ENCODE peak calls at places on chromosome 14, in six cellular contexts. Z is BE2C, P is mucosa of descending colon, G is ascending aorta, J is mesothelial cell of epicardium, Q is lower lobe of right lung. R is an unnamed sample.

GRCh38 chr14:99141236-99141635 is 130.8 kb downstream of the BCL11B start:
- DNase-seq in Z (no peak), P (no peak), G (no peak), J (no peak), Q (no peak), R (no peak)

GRCh38 chr14:99468836-99469592 is 11.6 kb downstream of the SETD3 start:
- DNase-seq in Z (no peak), P (no peak), G (no peak), J (no peak), Q (no peak), R (no peak)

GRCh38 chr14:53411110-53411509 is 258.0 kb upstream of the DDHD1 start:
- DNase-seq in Z (no peak), P (no peak), G (no peak), J (no peak), Q (no peak), R (no peak)

GRCh38 chr14:94936901-94937321 is 167.0 kb upstream of the GSC start:
- DNase-seq in Z (no peak), P (no peak), G (no peak), J (no peak), Q (no peak), R (no peak)

GRCh38 chr14:36986407-36986806 is 186.0 kb downstream of the SLC25A21 start:
- DNase-seq in Z (no peak), P (no peak), G (no peak), J (no peak), Q (no peak), R (no peak)

GRCh38 chr14:53517276-53517960 is 364.3 kb upstream of the DDHD1 start:
- DNase-seq in Z (no peak), P (no peak), G (no peak), J (no peak), Q (no peak), R (no peak)

GRCh38 chr14:72503696-72504368 is 390.1 kb downstream of the DPF3 start:
- DNase-seq in Z (no peak), P (no peak), G (no peak), J (no peak), Q (no peak), R (no peak)

GRCh38 chr14:92093320-92093719 is 13.1 kb downstream of the ATXN3 start:
- DNase-seq in Z (peak), P (no peak), G (no peak), J (no peak), Q (no peak), R (no peak)

GRCh38 chr14:32006267-32007110 is 70.6 kb upstream of the ARHGAP5 start:
- DNase-seq in Z (no peak), P (no peak), G (no peak), J (no peak), Q (no peak), R (no peak)

GRCh38 chr14:101519090-101519489 is 42.2 kb upstream of the DIO3 start:
- DNase-seq in Z (no peak), P (no peak), G (no peak), J (no peak), Q (no peak), R (no peak)

GRCh38 chr14:41280745-41281144 is 325.9 kb upstream of the LRFN5 start:
- DNase-seq in Z (no peak), P (no peak), G (no peak), J (no peak), Q (no peak), R (no peak)
- TF ChIP-seq CTCF in Z (no peak), P (no peak), G (no peak), J (no peak), Q (peak), R (peak)

GRCh38 chr14:87805315-87805723 is 187.7 kb downstream of the GALC start:
- DNase-seq in Z (peak), P (no peak), G (no peak), J (no peak), Q (no peak), R (peak)
- TF ChIP-seq CTCF in Z (peak), P (no peak), G (no peak), J (peak), Q (peak), R (peak)

GRCh38 chr14:20757963-20758362 is 10.2 kb upstream of the EDDM3B start:
- DNase-seq in Z (no peak), P (no peak), G (no peak), J (no peak), Q (peak), R (no peak)
- TF ChIP-seq CTCF in Z (peak), P (no peak), G (no peak), J (no peak), Q (peak), R (peak)

GRCh38 chr14:38004610-38004879 is 203.2 kb upstream of the SSTR1 start:
- DNase-seq in Z (no peak), P (no peak), G (no peak), J (no peak), Q (no peak), R (no peak)

GRCh38 chr14:38000340-38000739 is 207.4 kb upstream of the SSTR1 start:
- DNase-seq in Z (no peak), P (no peak), G (no peak), J (no peak), Q (no peak), R (no peak)

GRCh38 chr14:38003746-38004609 is 203.7 kb upstream of the SSTR1 start:
- DNase-seq in Z (no peak), P (no peak), G (no peak), J (no peak), Q (no peak), R (no peak)

GRCh38 chr14:38001501-38001900 is 206.2 kb upstream of the SSTR1 start:
- DNase-seq in Z (no peak), P (no peak), G (no peak), J (no peak), Q (no peak), R (no peak)
- TF ChIP-seq CTCF in Z (no peak), P (no peak), G (no peak), J (no peak), Q (no peak), R (no peak)

GRCh38 chr14:29926701-29927595 is 699 bp downstream of the PRKD1 start:
- DNase-seq in Z (peak), P (peak), G (no peak), J (peak), Q (peak), R (peak)
- TF ChIP-seq CTCF in Z (no peak), P (no peak), G (no peak), J (no peak), Q (peak), R (peak)

GRCh38 chr14:25622752-25623151 is 572.8 kb upstream of the STXBP6 start:
- DNase-seq in Z (no peak), P (no peak), G (no peak), J (no peak), Q (no peak), R (no peak)
- TF ChIP-seq CTCF in Z (no peak), P (no peak), G (no peak), J (no peak), Q (no peak), R (no peak)

DNA sequence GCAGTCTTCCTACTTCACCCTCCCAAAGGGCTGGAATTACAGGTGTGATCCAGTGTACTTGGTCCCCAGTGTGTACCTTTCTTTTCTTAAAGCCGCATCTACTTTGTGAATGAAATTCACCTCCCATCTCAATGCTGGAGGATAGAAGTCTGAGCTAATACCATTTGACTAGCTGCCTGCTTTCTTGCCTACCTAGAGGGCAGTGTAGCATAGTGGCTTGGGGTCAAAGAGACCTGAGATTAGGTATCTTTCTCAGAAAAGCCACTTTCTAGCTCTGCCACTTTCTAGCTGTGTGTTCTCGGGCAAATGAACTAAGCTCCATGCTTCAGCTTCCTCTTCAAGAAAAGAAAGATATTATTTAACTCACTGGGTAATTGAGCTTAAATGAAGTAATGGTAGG is 16.9 kb downstream of the SMOC1 start:
- DNase-seq in Z (no peak), P (no peak), G (no peak), J (no peak), Q (no peak), R (no peak)
- TF ChIP-seq CTCF in Z (no peak), P (no peak), G (no peak), J (no peak), Q (no peak), R (no peak)

DNA sequence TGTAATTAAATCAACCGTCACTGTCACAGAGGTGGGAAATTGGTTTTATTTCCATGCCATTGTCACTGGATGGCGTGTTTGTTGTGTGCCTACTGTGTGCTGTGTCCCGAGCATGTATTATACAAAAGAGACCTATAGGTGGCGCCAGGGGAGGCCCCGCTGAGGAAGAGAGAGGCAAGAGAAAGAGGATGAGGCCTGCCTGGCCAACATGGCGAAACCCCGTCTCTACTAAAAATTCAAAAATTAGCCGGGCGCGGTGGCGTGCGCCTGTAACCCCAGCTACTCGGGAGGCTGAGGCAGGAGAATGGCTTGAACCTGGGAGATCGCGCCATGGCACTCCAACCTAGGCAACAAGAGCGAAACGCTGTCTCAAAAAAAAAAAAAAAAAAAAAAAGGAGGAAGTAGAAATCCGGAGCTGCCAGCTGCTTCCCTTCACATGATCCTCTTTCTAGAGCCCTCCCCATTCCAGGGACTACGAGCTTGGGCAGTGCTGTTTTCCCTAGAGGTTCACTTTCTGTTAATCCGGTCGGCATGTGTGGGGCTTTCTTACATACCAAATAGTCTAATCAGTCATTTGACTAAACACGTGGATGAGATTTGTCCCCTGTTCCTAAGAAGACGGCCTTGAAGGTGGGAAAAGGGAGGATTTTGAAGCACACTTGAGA is 6.4 kb upstream of the CCDC175 start:
- DNase-seq in Z (no peak), P (no peak), G (no peak), J (no peak), Q (peak), R (no peak)
- TF ChIP-seq CTCF in Z (peak), P (no peak), G (no peak), J (no peak), Q (peak), R (no peak)

GRCh38 chr14:71011479-71011878 is 104.2 kb downstream of the PCNX1 start:
- DNase-seq in Z (no peak), P (no peak), G (no peak), J (no peak), Q (no peak), R (no peak)
- TF ChIP-seq CTCF in Z (no peak), P (no peak), G (no peak), J (no peak), Q (no peak), R (peak)

R was measured in neural crest cell.